ENCODE peak calls at places on chromosomes 6 and 20, in four cellular contexts. D is HL-60, O is GM12878, B is K562. G is an unnamed sample.

GRCh38 chr6:157656437-157657005 is 166.5 kb upstream of the SNX9 start:
- DNase-seq in B (no peak), O (no peak), D (no peak), G (no peak)

GRCh38 chr20:16844406-16844805 is 96.2 kb downstream of the OTOR start:
- DNase-seq in O (no peak), D (no peak), B (no peak), G (no peak)

GRCh38 chr20:62891111-62891510 is 29.5 kb upstream of the TCFL5 start:
- DNase-seq in O (no peak), B (no peak), D (no peak), G (no peak)

GRCh38 chr20:54044156-54044555 is 26.2 kb downstream of the BCAS1 start:
- DNase-seq in B (no peak), O (no peak), D (peak; percentile 49), G (no peak)

GRCh38 chr20:24462461-24463010 is 6.9 kb upstream of the SYNDIG1 start:
- DNase-seq in O (no peak), D (no peak), B (no peak), G (no peak)

GRCh38 chr6:45532626-45533258 is 155.0 kb upstream of the SUPT3H start:
- DNase-seq in O (no peak), B (no peak), D (no peak), G (no peak)

GRCh38 chr6:30396833-30397479 is 52.0 kb downstream of the RPP21 start:
- DNase-seq in O (peak; percentile 9), D (peak; percentile 59), B (peak; percentile 96), G (peak; percentile 60)

GRCh38 chr20:2292711-2293110 is 3.1 kb upstream of the TGM3 start:
- DNase-seq in O (no peak), B (no peak), D (peak; percentile 93), G (no peak)

GRCh38 chr20:41181567-41181966 is 44.2 kb downstream of the PLCG1 start:
- DNase-seq in D (no peak), O (no peak), B (no peak), G (no peak)

GRCh38 chr6:71460933-71461332 is 172.3 kb downstream of the OGFRL1 start:
- DNase-seq in B (no peak), O (no peak), D (no peak), G (no peak)

GRCh38 chr6:73704260-73704659 is 8.3 kb downstream of the CD109 start:
- DNase-seq in B (peak; percentile 15), O (no peak), D (no peak), G (no peak)

GRCh38 chr6:70222350-70222749 is 80.5 kb downstream of the COL9A1 start:
- DNase-seq in D (no peak), O (no peak), B (no peak), G (no peak)

GRCh38 chr6:34226066-34226465 is 10.6 kb upstream of the HMGA1 start:
- DNase-seq in D (no peak), O (no peak), B (no peak), G (no peak)

GRCh38 chr20:59788196-59788735 is 145.2 kb downstream of the SYCP2 start:
- DNase-seq in D (no peak), B (no peak), O (no peak), G (no peak)

GRCh38 chr20:46128310-46129151 is 10.4 kb downstream of the CD40 start:
- DNase-seq in O (no peak), B (peak; percentile 70), D (no peak), G (no peak)

GRCh38 chr6:169371344-169372144 is 117.9 kb upstream of the THBS2 start:
- DNase-seq in D (no peak), O (no peak), B (no peak), G (no peak)

GRCh38 chr20:63612276-63612931 is 14.5 kb downstream of the GMEB2 start:
- DNase-seq in O (no peak), D (peak; percentile 86), B (no peak), G (no peak)

DNA sequence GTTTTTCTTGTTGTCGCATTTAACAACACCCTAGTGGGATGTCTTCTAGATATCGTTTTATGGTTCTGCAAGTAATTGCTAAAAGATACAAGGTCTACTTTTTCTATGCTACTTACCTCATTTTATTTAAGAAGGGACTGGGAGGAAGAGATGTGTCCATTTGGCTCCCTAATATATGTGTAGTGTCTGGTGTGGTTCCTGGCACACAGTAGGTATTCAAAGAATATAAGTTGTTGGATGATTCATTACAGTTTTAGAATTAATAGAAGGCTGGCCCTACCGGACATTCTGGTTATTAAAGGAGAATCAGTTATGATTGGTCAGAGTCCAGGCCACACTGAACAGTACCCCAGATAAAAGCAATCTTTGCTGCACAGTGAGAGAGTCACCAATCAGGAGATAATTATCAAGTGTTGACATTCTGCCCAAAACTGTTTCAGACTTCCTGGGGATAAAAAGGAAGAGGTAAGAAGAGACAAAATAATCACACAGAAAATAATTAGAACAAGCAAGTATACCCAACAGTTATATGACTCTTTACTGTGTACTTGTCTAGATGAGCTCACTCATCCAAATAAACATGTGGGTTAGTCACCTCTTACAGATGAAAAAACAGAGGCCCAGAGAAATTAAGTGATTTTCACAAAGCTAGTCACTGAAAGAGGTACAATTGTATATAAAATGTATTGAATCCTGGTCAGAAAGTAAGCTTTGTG is 7.0 kb downstream of the TMEM244 start:
- DNase-seq in B (no peak), O (no peak), D (no peak), G (no peak)
- TF ChIP-seq SPI1 in B (no peak), O (no peak), D (no peak), G (no peak)

GRCh38 chr6:99013145-99013544 is 65.4 kb upstream of the FBXL4 start:
- DNase-seq in D (no peak), B (no peak), O (no peak), G (no peak)
- TF ChIP-seq SPI1 in D (no peak), B (no peak), O (no peak), G (no peak)

GRCh38 chr6:122648726-122649125 is 38.5 kb downstream of the PKIB start:
- DNase-seq in D (no peak), O (no peak), B (no peak), G (no peak)

GRCh38 chr6:122641818-122642217 is 31.6 kb downstream of the PKIB start:
- DNase-seq in O (no peak), B (no peak), D (no peak), G (no peak)

GRCh38 chr6:122647765-122648164 is 37.6 kb downstream of the PKIB start:
- DNase-seq in B (no peak), D (no peak), O (no peak), G (no peak)

GRCh38 chr6:122649701-122650100 is 39.5 kb downstream of the PKIB start:
- DNase-seq in B (no peak), O (no peak), D (no peak), G (no peak)

GRCh38 chr6:122645256-122645655 is 35.1 kb downstream of the PKIB start:
- DNase-seq in B (no peak), D (no peak), O (no peak), G (no peak)
- TF ChIP-seq SPI1 in B (no peak), D (no peak), O (no peak), G (no peak)

GRCh38 chr6:132063204-132063603 is 112.0 kb upstream of the CCN2 start:
- DNase-seq in B (no peak), O (no peak), D (no peak), G (no peak)

GRCh38 chr6:132061381-132061780 is 110.2 kb upstream of the CCN2 start:
- DNase-seq in O (no peak), D (no peak), B (no peak), G (no peak)

GRCh38 chr6:132063738-132064137 is 112.6 kb upstream of the CCN2 start:
- DNase-seq in B (no peak), D (no peak), O (no peak), G (no peak)

GRCh38 chr6:132060591-132060990 is 109.4 kb upstream of the CCN2 start:
- DNase-seq in D (no peak), B (no peak), O (no peak), G (no peak)

DNA sequence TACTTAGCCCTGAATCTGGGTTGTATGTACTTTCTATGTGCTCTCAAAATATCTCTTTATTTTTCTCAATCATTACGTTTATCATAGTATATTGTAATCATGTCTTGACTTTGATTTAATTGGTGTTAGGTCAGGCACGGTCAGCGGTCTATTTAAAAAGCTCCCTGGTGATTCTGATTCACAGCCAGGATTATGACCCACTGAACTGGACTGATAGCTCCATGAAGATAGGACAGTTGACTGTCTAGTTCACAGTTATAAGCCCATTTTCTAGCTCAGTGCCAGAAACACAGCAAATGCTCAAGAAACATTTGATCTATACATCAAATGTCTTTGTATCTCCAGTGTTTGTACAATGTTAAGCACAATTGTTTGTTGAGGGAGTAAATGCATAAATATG is 111.5 kb upstream of the CCN2 start:
- DNase-seq in O (no peak), B (no peak), D (no peak), G (no peak)
- TF ChIP-seq SPI1 in O (no peak), B (no peak), D (no peak), G (no peak)

DNA sequence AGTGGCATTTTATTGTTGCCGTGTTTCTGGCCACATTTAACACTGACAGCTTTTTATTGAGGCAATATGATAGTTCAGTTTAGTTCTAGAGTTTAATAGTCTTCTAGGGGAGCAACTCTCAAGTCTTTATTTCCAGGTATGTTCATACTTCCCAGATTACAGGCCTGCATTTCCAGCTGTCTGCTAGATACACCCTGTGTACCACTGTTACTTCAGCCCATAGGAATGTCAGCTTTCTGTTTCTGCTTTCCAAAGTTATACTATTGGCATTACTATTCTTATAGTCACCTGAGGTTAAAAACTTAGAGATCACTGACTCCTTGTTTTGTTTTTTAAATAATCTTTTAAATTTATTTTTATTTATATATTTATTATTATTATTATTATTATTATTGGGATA is 7.6 kb downstream of the ZNF451 start:
- DNase-seq in O (no peak), D (no peak), B (no peak), G (no peak)
- TF ChIP-seq SPI1 in O (no peak), D (no peak), B (no peak), G (no peak)

GRCh38 chr6:81696505-81696904 is 56.0 kb downstream of the TENT5A start:
- DNase-seq in D (no peak), B (no peak), O (no peak), G (no peak)

GRCh38 chr6:81693212-81693611 is 59.3 kb downstream of the TENT5A start:
- DNase-seq in O (no peak), B (no peak), D (no peak), G (no peak)

GRCh38 chr6:81697564-81697963 is 54.9 kb downstream of the TENT5A start:
- DNase-seq in D (no peak), B (no peak), O (no peak), G (no peak)

GRCh38 chr6:81694855-81695254 is 57.6 kb downstream of the TENT5A start:
- DNase-seq in B (no peak), D (no peak), O (no peak), G (no peak)

DNA sequence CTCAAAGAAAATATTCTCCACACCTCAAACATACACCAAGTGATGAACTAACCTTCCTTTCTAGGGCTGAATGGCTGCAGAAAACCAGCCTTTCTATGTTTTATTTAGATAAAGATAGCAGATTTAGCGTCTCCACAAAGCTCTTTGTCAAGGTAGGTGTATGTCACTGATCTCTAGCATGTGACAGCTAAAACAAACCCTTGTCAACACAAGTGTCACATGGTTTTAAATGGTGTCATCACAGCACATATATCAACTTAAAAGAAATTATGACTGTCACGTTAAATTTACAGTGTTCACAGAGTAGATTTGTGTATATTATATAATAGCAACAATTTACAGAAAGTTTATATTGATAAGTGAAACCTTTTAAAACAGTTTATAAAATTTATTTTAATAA is 58.3 kb downstream of the TENT5A start:
- DNase-seq in B (no peak), O (no peak), D (no peak), G (no peak)
- TF ChIP-seq SPI1 in B (no peak), O (no peak), D (no peak), G (no peak)

GRCh38 chr20:39861381-39861780 is 827.7 kb downstream of the MAFB start:
- DNase-seq in O (no peak), D (no peak), B (no peak), G (no peak)
- TF ChIP-seq SPI1 in O (no peak), D (no peak), B (no peak), G (no peak)